ENCODE peak calls at places on chromosomes 2 and 18, in nine cellular contexts. H is stimulated activated CD4-positive, alpha-beta T cell treated with anti-CD3 and anti-CD28 coated beads, TNF-alpha, amount 100 ng/mL, for 1 hour; X is GDM1; S is globus pallidus; W is HTR-8/SVneo; M is RWPE1; F is progenitor cell of endocrine pancreas; I is NCI-H1105 treated with DMSO at 0.1 percent for 48 hours; L is A549. O is an unnamed sample.

GRCh38 chr2:144320491-144320890 is 199.4 kb downstream of the ZEB2 start:
- DNase-seq in M (peak), W (peak), L (no peak), H (peak), S (no peak), X (peak), F (no peak), I (no peak), O (peak)

GRCh38 chr18:60987963-60988362 is 345.3 kb upstream of the CDH20 start:
- DNase-seq in S (no peak), H (no peak), W (no peak), F (no peak), M (no peak), I (no peak), X (no peak), L (no peak), O (peak)

GRCh38 chr2:79972661-79973060 is 331.9 kb downstream of the LRRTM1 start:
- DNase-seq in S (no peak), W (no peak), M (no peak), X (no peak), I (no peak), L (no peak), F (no peak), H (no peak), O (no peak)

GRCh38 chr2:55047677-55048299 is 2.5 kb downstream of the RTN4 start:
- DNase-seq in F (no peak), H (no peak), L (peak), X (no peak), S (peak), W (no peak), M (peak), I (peak), O (no peak)

GRCh38 chr2:20568501-20569463 is 82.1 kb downstream of the HS1BP3 start:
- DNase-seq in W (no peak), I (no peak), S (no peak), L (no peak), H (no peak), F (no peak), M (peak), X (no peak), O (peak)

GRCh38 chr2:33777791-33778190 is 178.7 kb upstream of the FAM98A start:
- DNase-seq in S (no peak), H (no peak), F (no peak), M (no peak), W (no peak), I (no peak), X (no peak), L (no peak), O (no peak)

GRCh38 chr2:1481406-1482252 is 68.4 kb downstream of the TPO start:
- DNase-seq in L (no peak), M (no peak), S (no peak), I (no peak), F (no peak), H (no peak), X (no peak), W (no peak), O (no peak)

GRCh38 chr2:145194671-145195070 is 674.8 kb upstream of the ZEB2 start:
- DNase-seq in H (no peak), M (no peak), F (no peak), I (no peak), S (no peak), W (peak), L (no peak), X (no peak), O (no peak)

GRCh38 chr18:80145191-80145799 is 36.2 kb downstream of the ADNP2 start:
- DNase-seq in M (no peak), I (peak), W (no peak), F (no peak), H (no peak), X (no peak), S (no peak), L (no peak), O (no peak)

GRCh38 chr2:177271981-177272666 is 7.6 kb upstream of the NFE2L2 start:
- DNase-seq in L (no peak), W (no peak), H (no peak), M (no peak), S (no peak), F (no peak), I (no peak), X (no peak), O (no peak)

GRCh38 chr2:241857572-241858121 is 1.0 kb downstream of the PDCD1 start:
- DNase-seq in W (no peak), F (no peak), L (no peak), H (no peak), S (no peak), X (no peak), I (no peak), M (no peak), O (no peak)

GRCh38 chr2:181743723-181744031 is 63.4 kb upstream of the NEUROD1 start:
- DNase-seq in H (no peak), M (no peak), S (no peak), F (no peak), I (no peak), W (no peak), L (no peak), X (no peak), O (no peak)

GRCh38 chr2:115491394-115491793 is 1049.0 kb downstream of the DPP10 start:
- DNase-seq in W (no peak), F (no peak), X (no peak), L (no peak), H (no peak), S (no peak), M (no peak), I (no peak), O (no peak)

O was measured in pulmonary artery endothelial cell.